ENCODE peak calls at places on chromosomes 13 and 19, in five cellular contexts. O is activated T-helper 1 cell treated with Interleukin-2 at 50 U/mL for 16 hours, R is HS-5, I is G401, W is breast epithelium. B is an unnamed sample.

GRCh38 chr13:101982903-101983302 is 418.9 kb downstream of the FGF14 start:
- DNase-seq in O (no peak), R (no peak), I (no peak), W (no peak), B (no peak)

GRCh38 chr13:101127741-101128353 is 288.5 kb downstream of the NALCN start:
- DNase-seq in O (no peak), R (no peak), I (peak; percentile 75), W (no peak), B (peak; percentile 74)

GRCh38 chr19:40663712-40664692 is 26.4 kb downstream of the NUMBL start:
- DNase-seq in O (no peak), R (no peak), I (no peak), W (no peak), B (no peak)

GRCh38 chr19:17871032-17871877 is 490 bp upstream of the SLC5A5 start:
- DNase-seq in O (no peak), R (no peak), I (no peak), W (no peak), B (no peak)

GRCh38 chr19:45172173-45172572 is 5.9 kb downstream of the TRAPPC6A start:
- DNase-seq in O (no peak), R (no peak), I (no peak), W (no peak), B (no peak)

GRCh38 chr19:5694167-5694951 is 4.3 kb downstream of the RPL36 start:
- DNase-seq in O (no peak), R (no peak), I (no peak), W (no peak), B (no peak)

GRCh38 chr19:11273288-11273687 is 11.0 kb upstream of the DOCK6 start:
- DNase-seq in O (no peak), R (no peak), I (no peak), W (no peak), B (no peak)

GRCh38 chr19:39046037-39046821 is 13.9 kb upstream of the FBXO27 start:
- DNase-seq in O (no peak), R (no peak), I (no peak), W (no peak), B (peak; percentile 44)

GRCh38 chr13:52783943-52784342 is 44.3 kb upstream of the CNMD start:
- DNase-seq in O (no peak), R (no peak), I (no peak), W (no peak), B (no peak)

GRCh38 chr19:13864223-13864512 is 12.8 kb upstream of the NANOS3 start:
- DNase-seq in O (no peak), R (no peak), I (no peak), W (no peak), B (no peak)

GRCh38 chr13:44906758-44907157 is 82.5 kb downstream of the NUFIP1 start:
- DNase-seq in O (no peak), R (no peak), I (peak; percentile 38), W (no peak), B (peak; percentile 34)

GRCh38 chr19:5106971-5107370 is 138.1 kb downstream of the KDM4B start:
- DNase-seq in O (no peak), R (no peak), I (no peak), W (no peak), B (no peak)

GRCh38 chr13:35448465-35448864 is 28.0 kb downstream of the MAB21L1 start:
- DNase-seq in O (no peak), R (no peak), I (no peak), W (no peak), B (no peak)

GRCh38 chr13:98650376-98651107 is 73.6 kb upstream of the STK24 start:
- DNase-seq in O (no peak), R (no peak), I (no peak), W (peak; percentile 66), B (no peak)

GRCh38 chr19:55284405-55285058 is 735 bp downstream of the BRSK1 start:
- DNase-seq in O (no peak), R (no peak), I (no peak), W (no peak), B (no peak)

GRCh38 chr19:6387372-6387771 is 5.6 kb downstream of the GTF2F1 start:
- DNase-seq in O (no peak), R (no peak), I (no peak), W (no peak), B (no peak)

GRCh38 chr13:39892731-39893293 is 237.3 kb downstream of the COG6 start:
- DNase-seq in O (no peak), R (no peak), I (no peak), W (no peak), B (no peak)

GRCh38 chr19:12596927-12597548 is 13.6 kb downstream of the ZNF490 start:
- DNase-seq in O (no peak), R (no peak), I (no peak), W (no peak), B (no peak)

GRCh38 chr19:30540671-30541210 is 168.6 kb downstream of the ZNF536 start:
- DNase-seq in O (no peak), R (no peak), I (no peak), W (no peak), B (no peak)

GRCh38 chr13:37326319-37326718 is 220.9 kb upstream of the CSNK1A1L start:
- DNase-seq in O (no peak), R (no peak), I (no peak), W (no peak), B (no peak)

GRCh38 chr13:20993661-20994440 is 67.5 kb downstream of the LATS2 start:
- DNase-seq in O (no peak), R (peak; percentile 62), I (no peak), W (no peak), B (no peak)

GRCh38 chr19:1720237-1720636 is 33.1 kb upstream of the ONECUT3 start:
- DNase-seq in O (no peak), R (no peak), I (no peak), W (no peak), B (no peak)

GRCh38 chr19:575527-576506 is 3.4 kb downstream of the BSG start:
- DNase-seq in O (no peak), R (no peak), I (no peak), W (no peak), B (no peak)

GRCh38 chr19:41239961-41240574 is 21.0 kb downstream of the AXL start:
- DNase-seq in O (no peak), R (no peak), I (no peak), W (no peak), B (no peak)

GRCh38 chr19:35327642-35328041 is 1.3 kb upstream of the CD22 start:
- DNase-seq in O (no peak), R (no peak), I (no peak), W (no peak), B (no peak)

GRCh38 chr13:80199067-80199466 is 141.9 kb downstream of the SPRY2 start:
- DNase-seq in O (no peak), R (no peak), I (no peak), W (no peak), B (no peak)